ENCODE peak calls at places on chromosome 10, in four cellular contexts. V is upper lobe of right lung, P is adrenal gland, L is hepatocyte. B is an unnamed sample.
A peak's percentile ranks its signal among the peaks of the same experiment; 100 is the strongest.

GRCh38 chr10:103985726-103986125 is 18.8 kb downstream of the SLK start:
- DNase-seq in P (no peak), V (no peak), L (no peak), B (no peak)

GRCh38 chr10:77574436-77574835 is 63.2 kb downstream of the KCNMA1 start:
- DNase-seq in L (no peak), P (no peak), V (no peak), B (no peak)

GRCh38 chr10:73247509-73248258 is 629 bp upstream of the DNAJC9 start:
- DNase-seq in V (no peak), L (no peak), P (no peak), B (no peak)

GRCh38 chr10:78231930-78232329 is 198.3 kb downstream of the RPS24 start:
- DNase-seq in L (peak; percentile 32), P (peak; percentile 71), V (no peak), B (no peak)

GRCh38 chr10:35803046-35803445 is 160.9 kb upstream of the FZD8 start:
- DNase-seq in V (no peak), L (no peak), P (no peak), B (no peak)

GRCh38 chr10:61899997-61900828 is 1.3 kb upstream of the ARID5B start:
- DNase-seq in V (peak; percentile 82), L (peak; percentile 66), P (peak; percentile 63), B (peak; percentile 80)

GRCh38 chr10:118166951-118167350 is 120.2 kb upstream of the RAB11FIP2 start:
- DNase-seq in P (no peak), V (no peak), L (no peak), B (peak; percentile 13)

GRCh38 chr10:21100871-21101514 is 203.9 kb upstream of the NEBL start:
- DNase-seq in L (no peak), P (no peak), V (no peak), B (no peak)

GRCh38 chr10:110399163-110400094 is 94.7 kb upstream of the SMNDC1 start:
- DNase-seq in P (peak; percentile 76), L (peak; percentile 70), V (no peak), B (no peak)

GRCh38 chr10:78290131-78290750 is 256.6 kb downstream of the RPS24 start:
- DNase-seq in P (no peak), V (peak; percentile 46), L (no peak), B (no peak)

GRCh38 chr10:117987242-117987909 is 59.4 kb downstream of the RAB11FIP2 start:
- DNase-seq in P (no peak), L (no peak), V (no peak), B (no peak)

GRCh38 chr10:29105516-29106215 is 183.2 kb upstream of the LYZL1 start:
- DNase-seq in P (no peak), V (no peak), L (peak; percentile 40), B (no peak)

GRCh38 chr10:112988839-112989406 is 38.9 kb downstream of the TCF7L2 start:
- DNase-seq in L (no peak), P (peak; percentile 42), V (no peak), B (no peak)

GRCh38 chr10:126302831-126303230 is 85.4 kb downstream of the ADAM12 start:
- DNase-seq in L (no peak), V (no peak), P (no peak), B (no peak)

GRCh38 chr10:46298346-46299266 is 11.8 kb downstream of the ANTXRL start:
- DNase-seq in V (no peak), L (no peak), P (no peak), B (no peak)

GRCh38 chr10:76036410-76036940 is 605.1 kb downstream of the LRMDA start:
- DNase-seq in V (peak; percentile 85), P (peak; percentile 88), L (peak; percentile 82), B (peak; percentile 68)

GRCh38 chr10:66625709-66626590 is 299.9 kb upstream of the LRRTM3 start:
- DNase-seq in L (no peak), P (no peak), V (no peak), B (peak; percentile 68)

GRCh38 chr10:62183442-62183841 is 85.2 kb downstream of the RTKN2 start:
- DNase-seq in L (no peak), P (no peak), V (no peak), B (no peak)

GRCh38 chr10:32461203-32461602 is 15.3 kb downstream of the CCDC7 start:
- DNase-seq in L (no peak), V (no peak), P (no peak), B (no peak)

GRCh38 chr10:63819753-63820347 is 298.6 kb downstream of the REEP3 start:
- DNase-seq in V (peak; percentile 70), P (peak; percentile 76), L (peak; percentile 86), B (peak; percentile 50)

GRCh38 chr10:93437946-93438795 is 44.0 kb downstream of the MYOF start:
- DNase-seq in L (peak; percentile 47), P (no peak), V (no peak), B (no peak)
- H3K4me3 ChIP-seq in L (no peak overlapping the region), P (no peak overlapping the region), V (no peak overlapping the region), B (no peak overlapping the region)

DNA sequence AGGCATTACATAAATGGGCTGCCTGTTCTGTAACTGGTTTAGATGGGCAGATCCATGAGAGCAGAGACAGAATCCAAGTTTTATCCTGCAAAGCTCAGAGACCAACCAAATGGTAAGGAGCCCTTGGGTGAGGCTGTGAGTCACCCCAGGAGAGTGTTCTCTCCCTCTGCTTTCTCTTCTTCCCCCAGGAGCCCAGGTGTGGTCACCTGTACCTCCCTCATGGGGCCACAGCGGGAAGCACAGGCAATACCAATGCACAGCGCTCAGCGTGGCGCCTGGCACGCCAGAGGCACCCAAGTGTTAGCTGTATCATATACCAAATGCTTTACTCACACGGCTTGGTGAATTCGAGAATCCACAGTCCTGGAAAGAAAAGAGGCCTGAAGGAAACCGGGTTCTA is 39.4 kb downstream of the CTBP2 start:
- DNase-seq in V (peak; percentile 18), P (no peak), L (no peak), B (no peak)
- H3K36me3 ChIP-seq in V (no peaks in the 10 kb centered on the region), P (no peaks in the 10 kb centered on the region), L (no peaks in the 10 kb centered on the region), B (peaks cover 6% of the 10 kb centered on the region)

DNA sequence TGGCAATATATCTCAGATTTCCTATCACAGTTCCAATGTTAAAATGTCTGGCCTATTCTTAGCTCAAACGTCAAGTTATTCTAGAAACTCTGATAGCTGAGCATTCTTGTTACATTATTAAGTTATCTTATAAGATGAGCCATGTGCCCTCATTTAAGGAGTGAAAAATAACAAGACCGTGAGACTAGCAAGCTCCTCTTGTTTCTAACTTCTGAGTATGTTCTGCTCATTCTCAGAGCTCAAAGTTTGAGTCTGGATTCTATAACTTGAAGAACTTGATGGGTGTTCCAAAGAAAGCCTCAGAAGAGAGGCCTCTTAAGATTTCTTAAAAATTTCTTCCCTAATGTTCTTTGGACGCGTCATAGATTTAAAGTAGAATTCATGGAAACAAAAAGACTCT is 215.2 kb downstream of the HTR7 start:
- DNase-seq in P (no peak), V (no peak), L (no peak), B (no peak)
- H3K27ac ChIP-seq in P (no peak overlapping the region), V (no peak overlapping the region), L (peak overlapping the region; percentile 15), B (no peak overlapping the region)

GRCh38 chr10:88901206-88901605 is 21.2 kb downstream of the STAMBPL1 start:
- DNase-seq in P (no peak), V (no peak), L (no peak), B (no peak)
- H3K4me3 ChIP-seq in P (no peak overlapping the region), V (no peak overlapping the region), L (no peak overlapping the region), B (no peak overlapping the region)

GRCh38 chr10:600876-601275 is 88.6 kb downstream of the DIP2C start:
- DNase-seq in L (no peak), V (peak; percentile 72), P (no peak), B (no peak)
- H3K36me3 ChIP-seq in L (no peaks in the 10 kb centered on the region), V (no peaks in the 10 kb centered on the region), P (no peaks in the 10 kb centered on the region), B (no peaks in the 10 kb centered on the region)

GRCh38 chr10:58943234-58943633 is 233.2 kb upstream of the PHYHIPL start:
- DNase-seq in P (no peak), V (no peak), L (no peak), B (no peak)
- H3K27ac ChIP-seq in P (no peak overlapping the region), V (no peak overlapping the region), L (no peak overlapping the region), B (no peak overlapping the region)

DNA sequence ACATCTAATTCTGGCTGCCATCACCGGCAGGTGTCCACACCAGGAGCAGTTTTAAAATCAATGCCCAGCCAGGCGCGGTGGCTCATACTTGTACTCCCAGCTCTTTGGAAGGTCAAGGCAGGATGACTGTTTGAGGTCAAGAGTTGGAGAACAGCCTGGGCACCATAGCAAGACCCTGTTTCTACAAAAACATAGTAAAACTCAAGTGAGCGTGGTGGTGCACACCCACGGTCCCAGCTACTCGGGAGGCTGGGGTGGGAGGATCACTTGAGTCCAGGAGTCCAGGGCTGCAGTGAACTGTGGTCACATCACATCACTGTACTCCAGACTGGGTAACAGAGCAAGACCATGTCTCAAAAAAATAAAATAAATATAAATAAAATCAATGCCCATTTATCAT is 193.1 kb downstream of the FAM107B start:
- DNase-seq in V (no peak), P (no peak), L (no peak), B (no peak)
- H3K4me3 ChIP-seq in V (no peak overlapping the region), P (no peak overlapping the region), L (no peak overlapping the region), B (no peak overlapping the region)

DNA sequence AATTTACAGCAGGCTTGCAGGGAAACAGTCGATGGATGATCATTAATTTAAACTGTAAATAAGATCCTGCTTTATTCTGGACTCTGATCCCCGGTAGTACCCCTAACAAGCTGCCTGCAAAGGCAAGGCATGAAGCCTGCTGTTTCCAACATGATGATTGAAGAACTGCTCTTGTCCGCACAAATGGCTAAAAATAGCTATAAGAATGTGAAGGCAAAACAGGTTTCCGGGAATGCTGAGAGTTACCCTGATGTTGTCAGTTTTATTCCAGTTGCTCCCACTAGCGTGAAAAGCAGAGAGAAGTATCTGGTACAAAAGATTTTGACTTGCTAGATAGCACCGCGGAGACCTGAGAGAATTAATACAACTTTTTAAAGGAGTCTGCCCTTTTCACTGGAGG is 338.5 kb downstream of the SORCS1 start:
- DNase-seq in V (no peak), P (no peak), L (no peak), B (no peak)
- H3K36me3 ChIP-seq in V (no peaks in the 10 kb centered on the region), P (no peaks in the 10 kb centered on the region), L (no peaks in the 10 kb centered on the region), B (no peaks in the 10 kb centered on the region)

GRCh38 chr10:89118091-89118490 is 89.0 kb downstream of the CH25H start:
- DNase-seq in P (no peak), V (no peak), L (no peak), B (peak; percentile 74)
- H3K27ac ChIP-seq in P (no peak overlapping the region), V (no peak overlapping the region), L (no peak overlapping the region), B (peak overlapping the region; percentile 87)